ENCODE peak calls at places on chromosomes 3 and 15, in nine cellular contexts. S, I, K, O, T, M, F, B and A are unnamed samples.

GRCh38 chr3:117586161-117586560 is 876.6 kb downstream of the TUSC7 start:
- DNase-seq in M (no peak), S (no peak), I (no peak), F (no peak), O (no peak), B (no peak), K (no peak), T (no peak), A (no peak)

GRCh38 chr3:170709046-170709445 is 123.2 kb upstream of the SLC7A14 start:
- DNase-seq in B (no peak), M (no peak), S (peak), F (peak), T (no peak), K (no peak), I (peak), O (no peak), A (no peak)

GRCh38 chr3:184203526-184203925 is 17.5 kb downstream of the ABCF3 start:
- DNase-seq in F (no peak), S (no peak), K (no peak), I (no peak), M (no peak), B (no peak), T (no peak), O (no peak), A (no peak)

GRCh38 chr3:56624725-56625124 is 58.3 kb downstream of the TASOR start:
- DNase-seq in K (no peak), O (no peak), B (no peak), T (no peak), I (peak), F (peak), S (peak), M (no peak), A (no peak)

GRCh38 chr15:41836072-41836471 is 2.6 kb upstream of the PLA2G4B start:
- DNase-seq in I (no peak), T (no peak), K (no peak), M (no peak), O (no peak), S (no peak), B (no peak), F (no peak), A (no peak)

GRCh38 chr3:1594940-1595339 is 502.1 kb downstream of the CNTN6 start:
- DNase-seq in I (no peak), S (no peak), O (no peak), T (no peak), B (no peak), M (no peak), K (no peak), F (no peak), A (no peak)

GRCh38 chr15:45134682-45135604 is 5.1 kb downstream of the DUOX1 start:
- DNase-seq in T (peak), B (peak), M (no peak), O (no peak), K (no peak), F (no peak), I (no peak), S (no peak), A (no peak)

GRCh38 chr3:72818092-72818721 is 30.0 kb downstream of the SHQ1 start:
- DNase-seq in B (no peak), S (no peak), F (peak), I (peak), T (no peak), K (no peak), M (no peak), O (no peak), A (no peak)

GRCh38 chr3:52351762-52352055 is 35.6 kb downstream of the DNAH1 start:
- DNase-seq in O (no peak), B (no peak), M (no peak), T (peak), F (no peak), S (no peak), K (no peak), I (no peak), A (no peak)

GRCh38 chr3:40899286-40899712 is 300.0 kb upstream of the CTNNB1 start:
- DNase-seq in T (no peak), F (peak), K (no peak), S (no peak), I (no peak), O (no peak), B (no peak), M (no peak), A (no peak)

GRCh38 chr3:177201707-177202397 is 4.6 kb upstream of the TBL1XR1 start:
- DNase-seq in K (no peak), F (peak), S (peak), T (no peak), M (no peak), I (no peak), B (peak), O (peak), A (peak)

GRCh38 chr3:194773216-194773615 is 87.5 kb downstream of the FAM43A start:
- DNase-seq in K (no peak), T (peak), F (peak), S (no peak), I (peak), B (no peak), M (peak), O (no peak), A (no peak)

GRCh38 chr3:154954750-154955149 is 125.4 kb upstream of the MME start:
- DNase-seq in K (no peak), F (peak), M (no peak), I (peak), T (no peak), S (peak), O (no peak), B (no peak), A (no peak)

GRCh38 chr3:117097356-117097755 is 387.8 kb downstream of the TUSC7 start:
- DNase-seq in I (peak), O (no peak), M (no peak), F (peak), T (no peak), S (no peak), K (no peak), B (no peak), A (no peak)

GRCh38 chr3:59374812-59375211 is 325.0 kb upstream of the CFAP20DC start:
- DNase-seq in I (no peak), B (no peak), T (no peak), K (peak), F (no peak), O (no peak), S (no peak), M (no peak), A (no peak)

GRCh38 chr3:120350431-120350941 is 1.3 kb upstream of the LRRC58 start:
- DNase-seq in S (peak), B (no peak), K (no peak), F (peak), I (peak), M (no peak), O (no peak), T (peak), A (no peak)

GRCh38 chr15:69729167-69729748 is 276.6 kb downstream of the RPLP1 start:
- DNase-seq in M (peak), I (peak), S (no peak), O (peak), F (no peak), K (peak), T (peak), B (peak), A (peak)

GRCh38 chr15:28123408-28124023 is 24.4 kb upstream of the OCA2 start:
- DNase-seq in S (no peak), O (peak), I (peak), F (peak), K (peak), T (peak), B (no peak), M (peak), A (peak)

GRCh38 chr3:43028678-43029490 is 49.8 kb downstream of the GASK1A start:
- DNase-seq in K (no peak), F (no peak), M (no peak), B (no peak), O (no peak), T (no peak), S (no peak), I (no peak), A (no peak)

GRCh38 chr15:84846269-84846668 is 29.1 kb downstream of the ALPK3 start:
- DNase-seq in M (no peak), T (no peak), O (no peak), I (no peak), B (no peak), S (no peak), F (no peak), K (no peak), A (no peak)

GRCh38 chr3:46416134-46417119 is 9.4 kb downstream of the CCRL2 start:
- DNase-seq in K (no peak), T (no peak), F (no peak), S (no peak), B (no peak), O (no peak), M (no peak), I (no peak), A (no peak)

GRCh38 chr3:170033489-170033888 is 4.3 kb upstream of the GPR160 start:
- DNase-seq in S (no peak), O (peak), K (no peak), I (no peak), B (peak), M (no peak), T (no peak), F (no peak), A (peak)

GRCh38 chr3:115932807-115933206 is 309.5 kb downstream of the GAP43 start:
- DNase-seq in T (no peak), I (no peak), K (no peak), F (no peak), S (no peak), O (no peak), B (no peak), M (no peak), A (no peak)

GRCh38 chr3:132660745-132661067 is 577 bp downstream of the UBA5 start:
- DNase-seq in T (no peak), I (peak), K (no peak), B (no peak), S (no peak), O (no peak), M (no peak), F (peak), A (no peak)

GRCh38 chr3:39433642-39434041 is 27.1 kb downstream of the RPSA start:
- DNase-seq in T (no peak), S (no peak), I (peak), F (peak), O (no peak), M (no peak), B (no peak), K (no peak), A (no peak)

GRCh38 chr3:172711457-172711800 is 562 bp upstream of the NCEH1 start:
- DNase-seq in O (no peak), K (no peak), M (peak), I (no peak), T (no peak), S (no peak), F (no peak), B (no peak), A (no peak)

GRCh38 chr15:27353837-27354236 is 382.9 kb downstream of the GABRG3 start:
- DNase-seq in F (peak), M (no peak), B (no peak), S (no peak), T (no peak), I (no peak), K (no peak), O (no peak), A (no peak)

GRCh38 chr3:112646623-112647022 is 5.7 kb upstream of the CCDC80 start:
- DNase-seq in T (no peak), O (no peak), K (no peak), S (no peak), F (no peak), I (no peak), B (no peak), M (no peak), A (no peak)

GRCh38 chr15:78507831-78508160 is 419 bp downstream of the HYKK start:
- DNase-seq in O (no peak), B (peak), S (no peak), M (no peak), K (no peak), I (no peak), T (no peak), F (no peak), A (no peak)

GRCh38 chr3:174951023-174951422 is 91.9 kb downstream of the NAALADL2 start:
- DNase-seq in B (no peak), I (no peak), F (peak), K (no peak), S (no peak), M (peak), O (no peak), T (no peak), A (no peak)

GRCh38 chr3:128068156-128068620 is 16.0 kb downstream of the SEC61A1 start:
- DNase-seq in F (no peak), S (no peak), O (no peak), B (peak), T (no peak), I (peak), K (peak), M (no peak), A (peak)

GRCh38 chr3:166110102-166110501 is 272.9 kb upstream of the BCHE start:
- DNase-seq in F (no peak), K (no peak), I (no peak), M (no peak), O (no peak), T (no peak), B (no peak), S (no peak), A (no peak)

GRCh38 chr3:133943639-133944131 is 48.0 kb upstream of the RAB6B start:
- DNase-seq in M (peak), O (no peak), T (no peak), S (peak), B (no peak), I (peak), F (peak), K (no peak), A (no peak)

GRCh38 chr3:64865872-64866588 is 178.2 kb upstream of the ADAMTS9 start:
- DNase-seq in B (no peak), O (no peak), S (no peak), K (no peak), M (no peak), I (no peak), F (no peak), T (no peak), A (no peak)

GRCh38 chr3:135560847-135561246 is 404.7 kb upstream of the PPP2R3A start:
- DNase-seq in T (no peak), M (no peak), K (no peak), I (no peak), O (no peak), S (no peak), B (no peak), F (no peak), A (no peak)

GRCh38 chr3:112813723-112814171 is 32.9 kb downstream of the CD200R1L start:
- DNase-seq in F (peak), T (no peak), M (no peak), S (peak), B (no peak), O (no peak), I (peak), K (no peak), A (no peak)

GRCh38 chr3:128572644-128573105 is 77.9 kb downstream of the RPN1 start:
- DNase-seq in O (no peak), I (no peak), M (no peak), K (no peak), S (no peak), F (no peak), T (no peak), B (no peak), A (no peak)

GRCh38 chr3:109224333-109224732 is 87.8 kb downstream of the C3orf85 start:
- DNase-seq in I (no peak), M (no peak), F (no peak), S (no peak), O (no peak), K (no peak), T (no peak), B (no peak), A (no peak)

GRCh38 chr15:80055933-80056332 is 3.5 kb upstream of the ZFAND6 start:
- DNase-seq in T (no peak), K (no peak), F (no peak), I (no peak), M (no peak), B (no peak), S (no peak), O (no peak), A (no peak)